ENCODE peak calls at places on chromosomes 7 and 10, in seven cellular contexts. C is transverse colon, R is DND-41, V is right lobe of liver, A is HepG2, S is stomach, M is AG04450. N is an unnamed sample.

GRCh38 chr7:42197391-42197790 is 39.6 kb downstream of the GLI3 start:
- DNase-seq in C (no peak), R (no peak), V (no peak), A (no peak), S (no peak), M (no peak), N (no peak)

GRCh38 chr10:75304740-75305380 is 69.1 kb upstream of the COMTD1 start:
- DNase-seq in C (no peak), R (no peak), V (no peak), A (no peak), S (no peak), M (no peak), N (no peak)

GRCh38 chr7:146700015-146700560 is 583.5 kb downstream of the CNTNAP2 start:
- DNase-seq in C (no peak), R (no peak), V (no peak), A (no peak), S (no peak), M (no peak), N (no peak)

GRCh38 chr10:109591631-109592030 is 331.7 kb downstream of the XPNPEP1 start:
- DNase-seq in C (no peak), R (no peak), V (no peak), A (no peak), S (no peak), M (no peak), N (no peak)

GRCh38 chr7:127347567-127348246 is 44.8 kb downstream of the ZNF800 start:
- DNase-seq in C (peak; percentile 79), R (no peak), V (peak; percentile 78), A (peak; percentile 28), S (peak; percentile 81), M (peak; percentile 10), N (no peak)

GRCh38 chr7:155188821-155189599 is 108.7 kb upstream of the INSIG1 start:
- DNase-seq in C (no peak), R (no peak), V (peak; percentile 20), A (no peak), S (no peak), M (peak; percentile 36), N (no peak)

GRCh38 chr7:108247646-108248045 is 117.5 kb upstream of the LAMB4 start:
- DNase-seq in C (no peak), R (no peak), V (no peak), A (no peak), S (no peak), M (no peak), N (no peak)

GRCh38 chr7:27102578-27103442 is at the start of gene HOXA2:
- DNase-seq in C (peak; percentile 56), R (no peak), V (no peak), A (no peak), S (no peak), M (no peak), N (no peak)

GRCh38 chr10:44818721-44819127 is 92.4 kb upstream of the TMEM72 start:
- DNase-seq in C (no peak), R (no peak), V (no peak), A (no peak), S (no peak), M (no peak), N (no peak)

GRCh38 chr10:70343312-70343711 is 39.1 kb downstream of the LRRC20 start:
- DNase-seq in C (no peak), R (no peak), V (no peak), A (no peak), S (peak; percentile 36), M (no peak), N (no peak)

GRCh38 chr7:1693991-1694524 is 24.0 kb downstream of the ELFN1 start:
- DNase-seq in C (no peak), R (no peak), V (peak; percentile 45), A (no peak), S (no peak), M (no peak), N (no peak)

DNA sequence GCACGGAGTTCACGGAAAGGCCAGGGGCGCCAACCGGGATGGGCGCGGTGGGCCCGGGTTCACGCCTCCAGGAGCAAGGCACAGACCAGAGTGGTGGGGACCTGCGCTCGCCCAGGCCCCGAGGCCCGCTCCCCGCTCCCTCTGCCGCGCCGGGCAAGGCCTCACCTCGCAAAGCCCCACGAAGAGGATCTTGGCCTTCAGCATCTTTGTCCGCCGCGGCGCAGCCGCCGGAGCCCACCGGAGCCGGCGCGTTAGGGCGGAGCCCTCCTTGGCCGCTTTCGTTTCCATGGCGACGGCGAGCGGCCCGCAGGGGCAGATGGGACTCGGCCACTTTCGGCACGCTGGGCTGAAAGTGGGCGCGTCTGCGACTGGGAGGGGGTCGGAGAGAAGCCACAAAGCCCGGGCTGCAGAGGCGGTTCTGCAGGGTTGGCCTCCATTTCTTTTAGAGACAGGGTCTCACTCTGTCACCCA is 944.4 kb upstream of the ZNF722 start:
- DNase-seq in C (no peak), R (no peak), V (no peak), A (no peak), S (no peak), M (no peak), N (no peak)
- H3K9me3 ChIP-seq in C (peaks cover 13% of the 10 kb centered on the region), R (peaks cover 10% of the 10 kb centered on the region), V (no peaks in the 10 kb centered on the region), A (peaks cover 89% of the 10 kb centered on the region), S (peaks cover 40% of the 10 kb centered on the region), M (peaks cover 68% of the 10 kb centered on the region), N (peaks cover 6% of the 10 kb centered on the region)

DNA sequence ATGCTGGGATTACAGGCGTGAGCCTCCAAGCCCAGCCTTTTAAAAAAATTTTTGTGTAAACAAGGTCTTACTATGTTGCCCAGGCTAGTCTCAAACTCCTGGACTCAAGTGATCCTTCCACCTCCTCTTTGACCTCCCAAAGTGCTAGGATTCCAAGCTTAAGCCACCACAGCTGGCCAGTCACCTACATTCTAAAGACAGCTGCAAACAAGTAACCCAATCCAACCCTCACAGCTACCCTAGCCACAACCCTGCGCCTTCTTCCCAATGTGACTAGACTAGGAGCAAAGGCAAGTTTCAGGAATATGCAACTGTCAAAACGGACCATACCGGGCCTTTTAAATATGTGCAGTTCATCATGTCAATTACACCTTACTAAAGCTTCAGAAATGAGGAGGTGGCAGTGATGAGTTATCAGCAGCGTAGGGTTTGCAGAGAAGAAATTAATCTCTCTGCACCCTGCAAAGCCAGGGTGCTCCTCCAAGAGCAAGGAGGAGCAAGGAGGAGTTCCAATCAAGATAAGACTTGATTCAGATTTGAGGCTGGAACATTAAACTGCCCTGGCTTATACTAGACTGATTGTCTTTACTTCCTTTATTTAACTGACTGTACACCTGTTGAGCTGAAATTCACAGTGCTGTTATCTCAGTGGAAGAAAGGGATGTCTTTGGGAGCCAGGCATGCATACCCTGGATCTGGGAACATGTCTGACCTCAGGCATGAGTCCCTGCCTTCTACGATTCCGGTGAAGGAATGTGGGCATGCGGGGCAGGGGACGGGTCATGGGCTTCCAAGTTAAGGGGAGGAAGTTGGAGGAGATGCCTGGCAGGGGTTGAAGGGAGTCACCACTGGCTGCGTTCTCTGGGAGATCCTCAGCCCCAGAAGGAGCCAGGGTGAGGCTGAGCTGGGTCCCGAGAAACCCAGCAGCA is 15.5 kb upstream of the TMEM120A start:
- DNase-seq in C (no peak), R (no peak), V (no peak), A (no peak), S (no peak), M (no peak), N (no peak)
- H3K27ac ChIP-seq in C (no peak overlapping the region), R (no peak overlapping the region), V (no peak overlapping the region), A (no peak overlapping the region), S (no peak overlapping the region), M (no peak overlapping the region), N (peak overlapping the region; percentile 62)

DNA sequence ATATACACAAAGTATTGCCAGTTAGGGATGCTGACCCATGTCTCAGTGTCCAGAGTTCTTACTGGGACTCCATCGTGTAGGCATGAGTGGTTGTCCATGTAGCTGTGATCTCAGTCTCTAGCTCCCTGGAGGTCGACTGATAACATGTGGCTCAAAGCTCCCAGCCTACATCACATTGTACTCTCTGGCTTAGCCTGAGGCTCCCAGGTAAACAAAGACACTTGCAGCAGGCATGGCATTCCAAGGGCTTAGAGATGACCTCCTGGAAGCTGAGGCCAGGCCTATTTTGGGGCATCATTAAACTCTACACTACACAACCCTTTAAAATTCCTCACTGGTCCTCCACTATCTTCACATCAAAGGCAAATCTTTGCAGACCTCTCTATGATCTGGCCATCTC is 100.8 kb upstream of the DOCK1 start:
- DNase-seq in C (no peak), R (no peak), V (no peak), A (no peak), S (no peak), M (no peak), N (no peak)
- TF ChIP-seq CTCF in C (no peak), R (no peak), V (no peak), A (no peak), S (no peak), M (no peak), N (no peak)

DNA sequence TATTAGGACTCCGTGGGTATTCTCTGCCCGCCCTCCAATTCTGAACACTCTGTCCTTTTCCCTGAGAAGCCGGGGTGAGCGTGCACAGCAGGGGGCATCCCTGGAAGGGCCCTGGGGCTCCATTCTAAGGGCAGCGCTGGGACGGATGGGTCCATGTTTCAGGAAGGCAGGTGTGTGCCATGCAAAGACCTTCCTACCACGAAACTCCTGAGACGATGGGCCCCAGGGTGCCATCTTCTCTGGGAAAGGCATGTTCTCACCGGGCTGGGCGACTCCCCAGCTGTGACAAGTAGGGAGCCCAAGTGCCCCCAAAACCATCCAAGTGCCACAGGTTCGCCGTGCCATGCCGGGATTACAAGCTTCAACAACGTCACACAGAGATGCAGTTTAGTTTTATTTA is 256.7 kb downstream of the DNAJB6 start:
- DNase-seq in C (no peak), R (no peak), V (no peak), A (no peak), S (no peak), M (no peak), N (no peak)
- H3K9me3 ChIP-seq in C (no peaks in the 10 kb centered on the region), R (no peaks in the 10 kb centered on the region), V (no peaks in the 10 kb centered on the region), A (no peaks in the 10 kb centered on the region), S (no peaks in the 10 kb centered on the region), M (peaks cover 88% of the 10 kb centered on the region), N (no peaks in the 10 kb centered on the region)

GRCh38 chr7:87475359-87476178 is at the start of gene ABCB4:
- DNase-seq in C (peak; percentile 10), R (no peak), V (peak; percentile 80), A (no peak), S (no peak), M (no peak), N (no peak)
- H3K27ac ChIP-seq in C (peak within 1 kb of the TSS; percentile 9), R (no peak within 1 kb of the TSS), V (peak within 1 kb of the TSS; percentile 84), A (peak within 1 kb of the TSS; percentile 74), S (no peak within 1 kb of the TSS), M (no peak within 1 kb of the TSS), N (peak within 1 kb of the TSS; percentile 89)

DNA sequence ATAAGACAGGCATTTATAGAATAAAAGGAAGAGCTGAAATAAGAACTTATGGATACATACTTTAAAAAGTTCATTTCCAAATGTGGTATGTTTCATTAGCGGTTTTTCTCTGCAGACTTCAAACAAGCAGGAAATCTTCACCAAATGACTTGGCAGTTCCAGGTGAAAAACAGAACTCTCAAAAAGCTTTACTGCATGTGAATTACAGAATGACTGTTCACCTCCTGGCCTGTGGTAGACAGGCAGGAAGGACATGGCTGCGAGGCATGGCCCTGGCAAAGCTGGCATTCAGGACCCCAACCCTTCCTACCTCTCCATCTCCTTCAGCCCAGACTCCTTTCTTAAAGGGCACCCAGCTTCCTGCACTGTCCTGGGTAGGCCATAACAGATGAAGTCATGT is 21.2 kb upstream of the ENO4 start:
- DNase-seq in C (no peak), R (no peak), V (no peak), A (no peak), S (no peak), M (no peak), N (no peak)
- TF ChIP-seq CTCF in C (no peak), R (no peak), V (no peak), A (no peak), S (no peak), M (no peak), N (no peak)